ENCODE peak calls at places on chromosomes 16 and 17, in eight cellular contexts. One of them, this sample, is unnamed.

GRCh38 chr16:4570688-4571321 is 14.7 kb downstream of the C16orf96 start:
- DNase-seq in lower lobe of right lung: no peak
- DNase-seq in sigmoid colon: no peak
- DNase-seq in neural progenitor cell: peak
- DNase-seq in tibial nerve: no peak
- DNase-seq in hepatocyte: no peak
- DNase-seq in heart left ventricle: no peak
- DNase-seq in AG04450: no peak
- DNase-seq in this sample: no peak

GRCh38 chr17:42531455-42532354 is 4.3 kb upstream of the NAGLU start:
- DNase-seq in lower lobe of right lung: peak
- DNase-seq in sigmoid colon: peak
- DNase-seq in neural progenitor cell: peak
- DNase-seq in tibial nerve: no peak
- DNase-seq in hepatocyte: peak
- DNase-seq in heart left ventricle: peak
- DNase-seq in AG04450: no peak
- DNase-seq in this sample: no peak

GRCh38 chr16:89484088-89484501 is 6.3 kb downstream of the ANKRD11 start:
- DNase-seq in lower lobe of right lung: no peak
- DNase-seq in sigmoid colon: no peak
- DNase-seq in neural progenitor cell: no peak
- DNase-seq in tibial nerve: no peak
- DNase-seq in hepatocyte: no peak
- DNase-seq in heart left ventricle: no peak
- DNase-seq in AG04450: no peak
- DNase-seq in this sample: no peak

GRCh38 chr17:9336817-9337216 is 238.8 kb downstream of the STX8 start:
- DNase-seq in lower lobe of right lung: no peak
- DNase-seq in sigmoid colon: no peak
- DNase-seq in neural progenitor cell: no peak
- DNase-seq in tibial nerve: no peak
- DNase-seq in hepatocyte: no peak
- DNase-seq in heart left ventricle: no peak
- DNase-seq in AG04450: no peak
- DNase-seq in this sample: no peak

GRCh38 chr17:48546924-48547838 is 2.3 kb upstream of the HOXB2 start:
- DNase-seq in lower lobe of right lung: no peak
- DNase-seq in sigmoid colon: peak
- DNase-seq in neural progenitor cell: no peak
- DNase-seq in tibial nerve: no peak
- DNase-seq in hepatocyte: peak
- DNase-seq in heart left ventricle: no peak
- DNase-seq in AG04450: no peak
- DNase-seq in this sample: no peak

GRCh38 chr17:17726721-17727060 is 45.4 kb downstream of the RAI1 start:
- DNase-seq in lower lobe of right lung: no peak
- DNase-seq in sigmoid colon: no peak
- DNase-seq in neural progenitor cell: no peak
- DNase-seq in tibial nerve: no peak
- DNase-seq in hepatocyte: no peak
- DNase-seq in heart left ventricle: no peak
- DNase-seq in AG04450: no peak
- DNase-seq in this sample: no peak

GRCh38 chr17:1241904-1242303 is 28.3 kb upstream of the BHLHA9 start:
- DNase-seq in lower lobe of right lung: no peak
- DNase-seq in sigmoid colon: peak
- DNase-seq in neural progenitor cell: no peak
- DNase-seq in tibial nerve: peak
- DNase-seq in hepatocyte: no peak
- DNase-seq in heart left ventricle: no peak
- DNase-seq in AG04450: no peak
- DNase-seq in this sample: no peak

GRCh38 chr16:489606-490005 is 37.9 kb upstream of the CAPN15 start:
- DNase-seq in lower lobe of right lung: no peak
- DNase-seq in sigmoid colon: no peak
- DNase-seq in neural progenitor cell: no peak
- DNase-seq in tibial nerve: no peak
- DNase-seq in hepatocyte: no peak
- DNase-seq in heart left ventricle: no peak
- DNase-seq in AG04450: no peak
- DNase-seq in this sample: no peak

GRCh38 chr17:39625198-39625769 is 1.5 kb upstream of the PPP1R1B start:
- DNase-seq in lower lobe of right lung: no peak
- DNase-seq in sigmoid colon: no peak
- DNase-seq in neural progenitor cell: no peak
- DNase-seq in tibial nerve: no peak
- DNase-seq in hepatocyte: no peak
- DNase-seq in heart left ventricle: no peak
- DNase-seq in AG04450: no peak
- DNase-seq in this sample: no peak

GRCh38 chr17:3974138-3974687 is 10.0 kb upstream of the ATP2A3 start:
- DNase-seq in lower lobe of right lung: peak
- DNase-seq in sigmoid colon: no peak
- DNase-seq in neural progenitor cell: no peak
- DNase-seq in tibial nerve: no peak
- DNase-seq in hepatocyte: no peak
- DNase-seq in heart left ventricle: no peak
- DNase-seq in AG04450: no peak
- DNase-seq in this sample: no peak

GRCh38 chr16:89357055-89357454 is 133.3 kb downstream of the ANKRD11 start:
- DNase-seq in lower lobe of right lung: no peak
- DNase-seq in sigmoid colon: no peak
- DNase-seq in neural progenitor cell: no peak
- DNase-seq in tibial nerve: no peak
- DNase-seq in hepatocyte: no peak
- DNase-seq in heart left ventricle: no peak
- DNase-seq in AG04450: no peak
- DNase-seq in this sample: no peak

GRCh38 chr17:30576326-30576861 is 99.2 kb downstream of the GOSR1 start:
- DNase-seq in lower lobe of right lung: no peak
- DNase-seq in sigmoid colon: no peak
- DNase-seq in neural progenitor cell: no peak
- DNase-seq in tibial nerve: no peak
- DNase-seq in hepatocyte: no peak
- DNase-seq in heart left ventricle: no peak
- DNase-seq in AG04450: no peak
- DNase-seq in this sample: no peak

GRCh38 chr16:82598766-82599165 is 28.0 kb upstream of the CDH13 start:
- DNase-seq in lower lobe of right lung: no peak
- DNase-seq in sigmoid colon: no peak
- DNase-seq in neural progenitor cell: peak
- DNase-seq in tibial nerve: no peak
- DNase-seq in hepatocyte: no peak
- DNase-seq in heart left ventricle: no peak
- DNase-seq in AG04450: no peak
- DNase-seq in this sample: no peak

GRCh38 chr16:89246903-89247733 is 29.6 kb downstream of the ZNF778 start:
- DNase-seq in lower lobe of right lung: peak
- DNase-seq in sigmoid colon: peak
- DNase-seq in neural progenitor cell: peak
- DNase-seq in tibial nerve: peak
- DNase-seq in hepatocyte: peak
- DNase-seq in heart left ventricle: peak
- DNase-seq in AG04450: peak
- DNase-seq in this sample: peak

GRCh38 chr17:9729034-9729650 is 62.2 kb downstream of the DHRS7C start:
- DNase-seq in lower lobe of right lung: no peak
- DNase-seq in sigmoid colon: no peak
- DNase-seq in neural progenitor cell: peak
- DNase-seq in tibial nerve: no peak
- DNase-seq in hepatocyte: peak
- DNase-seq in heart left ventricle: no peak
- DNase-seq in AG04450: no peak
- DNase-seq in this sample: peak

GRCh38 chr16:739560-740458 is 988 bp downstream of the CIAO3 start:
- DNase-seq in lower lobe of right lung: no peak
- DNase-seq in sigmoid colon: no peak
- DNase-seq in neural progenitor cell: no peak
- DNase-seq in tibial nerve: no peak
- DNase-seq in hepatocyte: no peak
- DNase-seq in heart left ventricle: no peak
- DNase-seq in AG04450: no peak
- DNase-seq in this sample: no peak

GRCh38 chr17:77366558-77367245 is 225.9 kb downstream of the SEC14L1 start:
- DNase-seq in lower lobe of right lung: no peak
- DNase-seq in sigmoid colon: peak
- DNase-seq in neural progenitor cell: no peak
- DNase-seq in tibial nerve: no peak
- DNase-seq in hepatocyte: peak
- DNase-seq in heart left ventricle: peak
- DNase-seq in AG04450: no peak
- DNase-seq in this sample: no peak

GRCh38 chr16:4693956-4694663 is 748 bp downstream of the NUDT16L1 start:
- DNase-seq in lower lobe of right lung: peak
- DNase-seq in sigmoid colon: peak
- DNase-seq in neural progenitor cell: peak
- DNase-seq in tibial nerve: no peak
- DNase-seq in hepatocyte: peak
- DNase-seq in heart left ventricle: peak
- DNase-seq in AG04450: peak
- DNase-seq in this sample: peak

GRCh38 chr17:64097196-64097936 is 32.6 kb downstream of the ERN1 start:
- DNase-seq in lower lobe of right lung: no peak
- DNase-seq in sigmoid colon: no peak
- DNase-seq in neural progenitor cell: no peak
- DNase-seq in tibial nerve: no peak
- DNase-seq in hepatocyte: no peak
- DNase-seq in heart left ventricle: no peak
- DNase-seq in AG04450: no peak
- DNase-seq in this sample: no peak

GRCh38 chr17:19021622-19022083 is 17.1 kb upstream of the FAM83G start:
- DNase-seq in lower lobe of right lung: peak
- DNase-seq in sigmoid colon: no peak
- DNase-seq in neural progenitor cell: peak
- DNase-seq in tibial nerve: no peak
- DNase-seq in hepatocyte: no peak
- DNase-seq in heart left ventricle: peak
- DNase-seq in AG04450: no peak
- DNase-seq in this sample: no peak

GRCh38 chr17:75398279-75398678 is 7.2 kb downstream of the GRB2 start:
- DNase-seq in lower lobe of right lung: no peak
- DNase-seq in sigmoid colon: no peak
- DNase-seq in neural progenitor cell: no peak
- DNase-seq in tibial nerve: no peak
- DNase-seq in hepatocyte: no peak
- DNase-seq in heart left ventricle: no peak
- DNase-seq in AG04450: no peak
- DNase-seq in this sample: no peak

GRCh38 chr17:68197997-68198930 is 49.6 kb upstream of the AMZ2 start:
- DNase-seq in lower lobe of right lung: no peak
- DNase-seq in sigmoid colon: no peak
- DNase-seq in neural progenitor cell: peak
- DNase-seq in tibial nerve: no peak
- DNase-seq in hepatocyte: peak
- DNase-seq in heart left ventricle: no peak
- DNase-seq in AG04450: no peak
- DNase-seq in this sample: no peak

GRCh38 chr16:11478431-11479119 is 108.1 kb downstream of the LITAF start:
- DNase-seq in lower lobe of right lung: no peak
- DNase-seq in sigmoid colon: no peak
- DNase-seq in neural progenitor cell: no peak
- DNase-seq in tibial nerve: no peak
- DNase-seq in hepatocyte: no peak
- DNase-seq in heart left ventricle: no peak
- DNase-seq in AG04450: no peak
- DNase-seq in this sample: no peak

GRCh38 chr17:35726609-35727460 is 4.6 kb upstream of the RASL10B start:
- DNase-seq in lower lobe of right lung: no peak
- DNase-seq in sigmoid colon: no peak
- DNase-seq in neural progenitor cell: no peak
- DNase-seq in tibial nerve: peak
- DNase-seq in hepatocyte: peak
- DNase-seq in heart left ventricle: peak
- DNase-seq in AG04450: peak
- DNase-seq in this sample: peak

GRCh38 chr16:17396762-17397498 is 73.8 kb downstream of the XYLT1 start:
- DNase-seq in lower lobe of right lung: no peak
- DNase-seq in sigmoid colon: no peak
- DNase-seq in neural progenitor cell: no peak
- DNase-seq in tibial nerve: no peak
- DNase-seq in hepatocyte: peak
- DNase-seq in heart left ventricle: no peak
- DNase-seq in AG04450: no peak
- DNase-seq in this sample: no peak

GRCh38 chr17:8941980-8942617 is 23.4 kb downstream of the PIK3R5 start:
- DNase-seq in lower lobe of right lung: no peak
- DNase-seq in sigmoid colon: no peak
- DNase-seq in neural progenitor cell: no peak
- DNase-seq in tibial nerve: no peak
- DNase-seq in hepatocyte: no peak
- DNase-seq in heart left ventricle: no peak
- DNase-seq in AG04450: no peak
- DNase-seq in this sample: no peak

GRCh38 chr16:50326835-50327465 is 41.8 kb downstream of the BRD7 start:
- DNase-seq in lower lobe of right lung: no peak
- DNase-seq in sigmoid colon: no peak
- DNase-seq in neural progenitor cell: peak
- DNase-seq in tibial nerve: no peak
- DNase-seq in hepatocyte: no peak
- DNase-seq in heart left ventricle: no peak
- DNase-seq in AG04450: no peak
- DNase-seq in this sample: no peak

GRCh38 chr16:85037050-85037410 is 9.4 kb downstream of the KIAA0513 start:
- DNase-seq in lower lobe of right lung: no peak
- DNase-seq in sigmoid colon: peak
- DNase-seq in neural progenitor cell: no peak
- DNase-seq in tibial nerve: no peak
- DNase-seq in hepatocyte: no peak
- DNase-seq in heart left ventricle: no peak
- DNase-seq in AG04450: peak
- DNase-seq in this sample: peak
- H3K4me3 ChIP-seq in lower lobe of right lung: no peak
- H3K4me3 ChIP-seq in sigmoid colon: no peak
- H3K4me3 ChIP-seq in neural progenitor cell: no peak
- H3K4me3 ChIP-seq in tibial nerve: no peak
- H3K4me3 ChIP-seq in hepatocyte: no peak
- H3K4me3 ChIP-seq in heart left ventricle: no peak
- H3K4me3 ChIP-seq in AG04450: no peak
- H3K4me3 ChIP-seq in this sample: no peak

GRCh38 chr17:78789149-78789662 is 7.1 kb upstream of the CYTH1 start:
- DNase-seq in lower lobe of right lung: no peak
- DNase-seq in sigmoid colon: no peak
- DNase-seq in neural progenitor cell: no peak
- DNase-seq in tibial nerve: no peak
- DNase-seq in hepatocyte: no peak
- DNase-seq in heart left ventricle: no peak
- DNase-seq in AG04450: no peak
- DNase-seq in this sample: no peak
- H3K4me3 ChIP-seq in lower lobe of right lung: peak
- H3K4me3 ChIP-seq in sigmoid colon: no peak
- H3K4me3 ChIP-seq in neural progenitor cell: no peak
- H3K4me3 ChIP-seq in tibial nerve: no peak
- H3K4me3 ChIP-seq in hepatocyte: no peak
- H3K4me3 ChIP-seq in heart left ventricle: no peak
- H3K4me3 ChIP-seq in AG04450: no peak
- H3K4me3 ChIP-seq in this sample: no peak

GRCh38 chr16:86567701-86568571 is 1.3 kb downstream of the FOXC2 start:
- DNase-seq in lower lobe of right lung: no peak
- DNase-seq in sigmoid colon: no peak
- DNase-seq in neural progenitor cell: peak
- DNase-seq in tibial nerve: no peak
- DNase-seq in hepatocyte: peak
- DNase-seq in heart left ventricle: no peak
- DNase-seq in AG04450: no peak
- DNase-seq in this sample: no peak
- H3K4me3 ChIP-seq in lower lobe of right lung: peak
- H3K4me3 ChIP-seq in sigmoid colon: peak
- H3K4me3 ChIP-seq in neural progenitor cell: peak
- H3K4me3 ChIP-seq in tibial nerve: peak
- H3K4me3 ChIP-seq in hepatocyte: no peak
- H3K4me3 ChIP-seq in heart left ventricle: peak
- H3K4me3 ChIP-seq in AG04450: peak
- H3K4me3 ChIP-seq in this sample: peak

GRCh38 chr17:41505007-41505835 is at the start of gene KRT13:
- DNase-seq in lower lobe of right lung: peak
- DNase-seq in sigmoid colon: no peak
- DNase-seq in neural progenitor cell: no peak
- DNase-seq in tibial nerve: no peak
- DNase-seq in hepatocyte: no peak
- DNase-seq in heart left ventricle: no peak
- DNase-seq in AG04450: no peak
- DNase-seq in this sample: no peak
- H3K4me3 ChIP-seq in lower lobe of right lung: no peak
- H3K4me3 ChIP-seq in sigmoid colon: no peak
- H3K4me3 ChIP-seq in neural progenitor cell: no peak
- H3K4me3 ChIP-seq in tibial nerve: no peak
- H3K4me3 ChIP-seq in hepatocyte: no peak
- H3K4me3 ChIP-seq in heart left ventricle: no peak
- H3K4me3 ChIP-seq in AG04450: no peak
- H3K4me3 ChIP-seq in this sample: no peak